ENCODE peak calls at places on chromosomes 3 and 15, in six cellular contexts. One of them, this sample, is unnamed.

GRCh38 chr15:45134682-45135604 is 5.1 kb downstream of the DUOX1 start:
- DNase-seq in endothelial cell: peak
- DNase-seq in mesendoderm: peak
- DNase-seq in iris pigment epithelial cell: no peak
- DNase-seq in progenitor cell of endocrine pancreas: peak
- DNase-seq in A673: no peak
- DNase-seq in this sample: no peak

GRCh38 chr3:129352045-129352444 is 73.4 kb downstream of the HMCES start:
- DNase-seq in endothelial cell: no peak
- DNase-seq in mesendoderm: peak
- DNase-seq in A673: no peak
- DNase-seq in progenitor cell of endocrine pancreas: no peak
- DNase-seq in iris pigment epithelial cell: no peak
- DNase-seq in this sample: no peak

GRCh38 chr3:58429657-58430056 is 4.0 kb downstream of the PDHB start:
- DNase-seq in mesendoderm: no peak
- DNase-seq in A673: no peak
- DNase-seq in progenitor cell of endocrine pancreas: no peak
- DNase-seq in endothelial cell: no peak
- DNase-seq in iris pigment epithelial cell: peak
- DNase-seq in this sample: no peak

GRCh38 chr15:41011055-41011815 is 58.0 kb downstream of the CHAC1 start:
- DNase-seq in endothelial cell: no peak
- DNase-seq in A673: peak
- DNase-seq in iris pigment epithelial cell: peak
- DNase-seq in mesendoderm: no peak
- DNase-seq in progenitor cell of endocrine pancreas: no peak
- DNase-seq in this sample: no peak

GRCh38 chr3:195045481-195045880 is 225.5 kb downstream of the XXYLT1 start:
- DNase-seq in iris pigment epithelial cell: no peak
- DNase-seq in mesendoderm: no peak
- DNase-seq in A673: no peak
- DNase-seq in progenitor cell of endocrine pancreas: no peak
- DNase-seq in endothelial cell: no peak
- DNase-seq in this sample: no peak

GRCh38 chr3:38985581-38985980 is 66.2 kb downstream of the SCN11A start:
- DNase-seq in progenitor cell of endocrine pancreas: no peak
- DNase-seq in mesendoderm: no peak
- DNase-seq in iris pigment epithelial cell: peak
- DNase-seq in A673: no peak
- DNase-seq in endothelial cell: no peak
- DNase-seq in this sample: peak

GRCh38 chr3:157081681-157082210 is 78.2 kb downstream of the CCNL1 start:
- DNase-seq in A673: peak
- DNase-seq in endothelial cell: peak
- DNase-seq in mesendoderm: peak
- DNase-seq in progenitor cell of endocrine pancreas: peak
- DNase-seq in iris pigment epithelial cell: peak
- DNase-seq in this sample: peak

GRCh38 chr15:85499498-85499897 is 119.1 kb downstream of the AKAP13 start:
- DNase-seq in mesendoderm: no peak
- DNase-seq in progenitor cell of endocrine pancreas: no peak
- DNase-seq in iris pigment epithelial cell: no peak
- DNase-seq in A673: peak
- DNase-seq in endothelial cell: no peak
- DNase-seq in this sample: no peak

GRCh38 chr15:84934942-84935729 is 46.5 kb upstream of the PDE8A start:
- DNase-seq in progenitor cell of endocrine pancreas: no peak
- DNase-seq in A673: no peak
- DNase-seq in mesendoderm: peak
- DNase-seq in iris pigment epithelial cell: no peak
- DNase-seq in endothelial cell: no peak
- DNase-seq in this sample: no peak